ENCODE peak calls at places on chromosomes 16 and 17, in four cellular contexts. V is stomach, F is spleen, S is sigmoid colon. W is an unnamed sample.

GRCh38 chr16:8890549-8890921 is 8.4 kb downstream of the LITAFD start:
- DNase-seq in V (no peak), F (no peak), S (no peak), W (no peak)

GRCh38 chr16:69709456-69710084 is 16.8 kb downstream of the NQO1 start:
- DNase-seq in V (no peak), F (no peak), S (no peak), W (no peak)

GRCh38 chr17:81392909-81393654 is 2.2 kb upstream of the BAHCC1 start:
- DNase-seq in V (no peak), F (no peak), S (no peak), W (no peak)

GRCh38 chr17:50916026-50916707 is 50.0 kb upstream of the TOB1 start:
- DNase-seq in V (no peak), F (no peak), S (no peak), W (no peak)

GRCh38 chr17:309361-309888 is 43.2 kb downstream of the RPH3AL start:
- DNase-seq in V (no peak), F (peak), S (no peak), W (no peak)

GRCh38 chr16:73299349-73299748 is 251.4 kb upstream of the ZFHX3 start:
- DNase-seq in V (no peak), F (no peak), S (no peak), W (no peak)

GRCh38 chr16:54936086-54936978 is 5.7 kb downstream of the IRX5 start:
- DNase-seq in V (no peak), F (no peak), S (no peak), W (no peak)

GRCh38 chr16:4319454-4319853 is 3.6 kb downstream of the GLIS2 start:
- DNase-seq in V (peak), F (no peak), S (peak), W (no peak)

GRCh38 chr17:38451840-38452529 is 23.7 kb downstream of the ARHGAP23 start:
- DNase-seq in V (no peak), F (no peak), S (no peak), W (no peak)

GRCh38 chr16:29729116-29729521 is 16.7 kb downstream of the C16orf54 start:
- DNase-seq in V (no peak), F (no peak), S (no peak), W (no peak)

GRCh38 chr17:60802377-60802776 is 124.7 kb downstream of the BCAS3 start:
- DNase-seq in V (no peak), F (no peak), S (no peak), W (no peak)

GRCh38 chr17:79201119-79201518 is 126.5 kb downstream of the ENGASE start:
- DNase-seq in V (no peak), F (no peak), S (no peak), W (no peak)

GRCh38 chr16:3254309-3254708 is 2.1 kb downstream of the MEFV start:
- DNase-seq in V (no peak), F (no peak), S (no peak), W (no peak)

GRCh38 chr17:44210342-44211192 is 8.9 kb downstream of the UBTF start:
- DNase-seq in V (peak), F (peak), S (peak), W (no peak)

GRCh38 chr16:85757341-85757822 is 6.5 kb upstream of the C16orf74 start:
- DNase-seq in V (no peak), F (no peak), S (no peak), W (no peak)

GRCh38 chr17:40251576-40251975 is 32.5 kb downstream of the WIPF2 start:
- DNase-seq in V (no peak), F (no peak), S (peak), W (no peak)

GRCh38 chr16:67207116-67207856 is 8.4 kb downstream of the ELMO3 start:
- DNase-seq in V (no peak), F (no peak), S (no peak), W (no peak)

GRCh38 chr17:72792771-72793170 is 299.7 kb downstream of the SLC39A11 start:
- DNase-seq in V (no peak), F (no peak), S (no peak), W (no peak)

GRCh38 chr17:12789075-12789975 is at the start of gene ARHGAP44:
- DNase-seq in V (peak), F (peak), S (peak), W (no peak)

GRCh38 chr16:69798466-69798865 is 36.3 kb downstream of the WWP2 start:
- DNase-seq in V (no peak), F (no peak), S (no peak), W (no peak)

GRCh38 chr16:85398688-85399582 is 214.2 kb upstream of the GSE1 start:
- DNase-seq in V (no peak), F (peak), S (peak), W (no peak)

GRCh38 chr16:28180660-28181556 is 30.9 kb downstream of the XPO6 start:
- DNase-seq in V (no peak), F (no peak), S (no peak), W (no peak)

GRCh38 chr16:67780847-67781547 is 25.4 kb downstream of the RANBP10 start:
- DNase-seq in V (peak), F (no peak), S (no peak), W (no peak)

GRCh38 chr16:66287916-66288315 is 78.6 kb upstream of the CDH5 start:
- DNase-seq in V (no peak), F (no peak), S (peak), W (peak)

GRCh38 chr17:40906613-40907012 is 21.6 kb upstream of the KRT20 start:
- DNase-seq in V (no peak), F (no peak), S (no peak), W (no peak)

GRCh38 chr16:27795992-27796614 is 246.2 kb downstream of the KATNIP start:
- DNase-seq in V (peak), F (no peak), S (no peak), W (no peak)

GRCh38 chr16:46690281-46691178 is 1.1 kb downstream of the ORC6 start:
- DNase-seq in V (no peak), F (peak), S (no peak), W (no peak)

GRCh38 chr17:9324864-9325263 is 250.8 kb downstream of the STX8 start:
- DNase-seq in V (no peak), F (no peak), S (no peak), W (no peak)

GRCh38 chr16:68969338-68969737 is 126.0 kb downstream of the TANGO6 start:
- DNase-seq in V (no peak), F (no peak), S (no peak), W (no peak)

GRCh38 chr16:70757183-70757582 is 43.8 kb downstream of the VAC14 start:
- DNase-seq in V (no peak), F (peak), S (no peak), W (no peak)

DNA sequence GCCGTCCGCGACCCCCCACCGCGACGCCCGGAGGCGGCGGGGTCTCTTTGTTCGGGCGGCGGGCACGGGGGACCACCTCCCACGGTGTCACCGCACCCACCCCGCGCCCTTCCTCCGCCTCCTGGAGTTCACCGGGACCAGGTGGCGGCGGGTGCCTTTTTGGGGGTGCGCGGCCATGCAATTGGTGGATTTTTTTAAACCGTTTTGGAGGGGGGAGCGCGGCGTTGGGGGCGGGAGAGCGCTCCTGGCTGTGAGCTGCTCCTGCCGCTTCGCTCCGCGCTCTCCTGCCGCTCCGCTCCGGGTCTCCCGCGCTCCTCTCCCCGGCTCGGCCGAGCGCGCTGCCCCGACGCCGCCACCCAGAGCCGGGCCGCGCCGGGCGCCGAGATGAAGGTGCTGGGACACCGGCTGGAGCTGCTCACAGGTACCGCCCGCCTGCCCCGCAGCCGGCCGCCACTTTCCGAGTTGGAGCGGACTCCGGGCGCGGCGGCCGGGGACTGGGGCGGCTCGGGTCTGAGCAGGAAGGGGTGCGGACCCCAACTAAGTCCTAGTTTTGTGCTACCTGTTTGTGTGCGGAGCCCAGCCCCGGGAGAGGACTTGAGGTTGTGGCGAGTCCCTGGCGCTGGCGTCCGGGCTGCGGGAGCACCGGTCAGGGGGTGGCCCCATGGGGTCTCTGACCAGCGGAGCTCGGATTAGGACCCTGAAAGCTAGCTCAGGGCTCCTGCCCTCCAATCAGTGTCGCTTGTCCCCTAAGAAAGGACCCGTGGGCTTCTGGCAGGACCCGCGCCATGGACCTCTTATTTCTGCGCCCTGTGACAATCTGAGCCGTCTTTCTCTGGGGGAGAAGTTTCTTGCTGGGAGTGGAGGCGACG is 35.7 kb upstream of the NDRG4 start:
- DNase-seq in V (peak), F (peak), S (no peak), W (no peak)
- H3K4me3 ChIP-seq in V (peak), F (peak), S (peak), W (peak)

GRCh38 chr17:43020030-43020621 is 2.1 kb downstream of the VAT1 start:
- DNase-seq in V (no peak), F (no peak), S (no peak), W (no peak)

GRCh38 chr17:43024407-43025289 is at the start of gene RND2:
- DNase-seq in V (peak), F (peak), S (peak), W (peak)

GRCh38 chr17:43019418-43019817 is 2.8 kb downstream of the VAT1 start:
- DNase-seq in V (no peak), F (no peak), S (no peak), W (no peak)

GRCh38 chr17:43020789-43021738 is 1.1 kb downstream of the VAT1 start:
- DNase-seq in V (peak), F (peak), S (peak), W (peak)

GRCh38 chr17:43021739-43022512 is at the start of gene VAT1:
- DNase-seq in V (peak), F (peak), S (peak), W (no peak)
- TF ChIP-seq POLR2AphosphoS5 in V (no peak), F (peak), S (peak), W (peak)

GRCh38 chr17:4833178-4833940 is at the start of gene MINK1:
- DNase-seq in V (peak), F (peak), S (peak), W (no peak)
- TF ChIP-seq POLR2A in V (peak), F (no peak), S (peak), W (peak)

DNA sequence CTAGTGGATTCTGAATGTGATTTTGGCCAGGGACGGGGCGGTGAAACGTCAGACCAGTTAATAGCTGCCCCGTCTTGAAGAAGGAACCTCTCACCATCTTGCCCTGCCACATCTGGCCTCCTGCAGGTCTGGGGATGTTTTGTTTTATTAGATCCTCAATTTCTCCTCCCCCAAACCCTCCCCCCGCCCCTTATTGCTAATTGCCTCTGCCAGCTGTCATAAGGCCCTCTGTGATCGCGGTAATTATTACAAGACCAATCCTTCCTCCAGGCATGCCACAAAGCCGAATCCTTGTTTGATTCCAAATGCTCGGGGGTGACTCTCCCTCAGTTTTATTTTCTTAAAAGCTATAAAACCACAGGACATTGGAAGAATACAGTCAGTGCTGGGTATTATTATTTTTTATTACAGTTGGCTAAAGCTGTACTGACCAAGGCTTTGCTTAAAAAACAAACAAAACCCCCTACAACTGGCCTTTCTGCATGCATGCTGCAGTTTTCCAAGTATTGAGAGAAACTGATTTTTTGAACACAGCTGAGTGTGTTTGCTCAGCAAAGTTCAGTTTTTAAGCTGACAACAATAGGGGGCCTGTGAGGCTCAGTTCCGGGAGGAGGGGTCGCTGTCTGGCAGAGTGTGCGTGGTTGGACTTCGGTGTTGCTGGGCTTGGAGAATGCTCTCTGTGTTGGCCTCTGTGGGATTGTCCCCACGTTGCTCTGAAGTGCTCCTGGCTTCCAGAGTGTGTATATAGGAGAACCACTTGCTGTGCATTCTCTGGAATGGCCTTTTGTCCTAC is 1.7 kb downstream of the KSR1 start:
- DNase-seq in V (no peak), F (no peak), S (no peak), W (no peak)
- H3K4me3 ChIP-seq in V (peak), F (peak), S (peak), W (peak)

GRCh38 chr16:1335211-1335971 is 1.9 kb downstream of the BAIAP3 start:
- DNase-seq in V (no peak), F (no peak), S (no peak), W (no peak)
- TF ChIP-seq POLR2AphosphoS5 in V (no peak), F (no peak), S (no peak), W (no peak)

GRCh38 chr17:21551081-21551881 is 141.0 kb upstream of the KCNJ18 start:
- DNase-seq in V (peak), F (peak), S (peak), W (no peak)
- TF ChIP-seq POLR2A in V (no peak), F (no peak), S (peak), W (no peak)

GRCh38 chr16:23962001-23962400 is 126.2 kb downstream of the PRKCB start:
- DNase-seq in V (no peak), F (no peak), S (no peak), W (peak)
- H3K4me3 ChIP-seq in V (no peak), F (no peak), S (no peak), W (no peak)

GRCh38 chr17:64145751-64146417 is 15.9 kb upstream of the ERN1 start:
- DNase-seq in V (peak), F (peak), S (peak), W (no peak)

GRCh38 chr17:64148699-64149098 is 18.8 kb upstream of the ERN1 start:
- DNase-seq in V (peak), F (no peak), S (no peak), W (no peak)

GRCh38 chr17:64146418-64147109 is 16.6 kb upstream of the ERN1 start:
- DNase-seq in V (peak), F (peak), S (peak), W (peak)

GRCh38 chr17:64148017-64148631 is 18.2 kb upstream of the ERN1 start:
- DNase-seq in V (no peak), F (no peak), S (no peak), W (no peak)

GRCh38 chr17:64147110-64148016 is 17.4 kb upstream of the ERN1 start:
- DNase-seq in V (no peak), F (no peak), S (no peak), W (no peak)
- TF ChIP-seq POLR2AphosphoS5 in V (no peak), F (no peak), S (no peak), W (no peak)

DNA sequence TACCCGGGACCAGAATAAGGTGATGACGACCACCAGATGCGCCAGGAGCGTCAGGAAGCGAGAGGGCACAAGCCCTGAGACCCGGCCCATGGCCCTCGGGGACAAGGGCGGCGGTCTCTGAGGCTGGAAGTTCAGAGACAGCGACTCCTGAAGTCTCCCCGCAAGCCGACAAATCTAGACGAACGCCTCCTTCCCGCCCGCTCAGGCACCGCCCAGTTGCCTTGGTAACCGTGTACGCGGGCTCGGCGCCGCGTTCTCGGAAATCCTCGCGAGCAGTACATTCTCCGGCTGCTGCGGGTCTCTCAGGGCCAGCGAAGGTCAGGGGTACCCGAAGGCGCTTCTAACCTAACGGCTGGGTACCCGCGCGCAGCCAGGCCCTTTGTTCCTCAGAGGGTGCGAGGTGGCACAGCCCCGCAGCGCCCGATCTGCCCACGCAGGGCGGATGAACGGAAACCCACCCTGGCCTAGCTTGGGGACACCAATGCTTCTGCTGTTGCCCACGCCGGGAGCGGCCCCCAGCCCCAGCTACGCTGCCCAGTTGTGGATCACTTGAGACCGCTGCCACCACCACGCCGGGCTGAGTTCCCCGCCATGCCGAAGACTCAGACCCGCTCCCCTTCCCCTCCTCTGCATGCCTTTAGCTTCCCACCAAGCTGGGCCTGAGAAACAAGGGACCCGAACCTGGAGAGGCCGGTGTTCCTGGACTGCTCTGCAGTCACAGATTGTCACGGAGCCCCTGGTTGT is at the start of gene TMEM107:
- DNase-seq in V (peak), F (peak), S (peak), W (no peak)
- TF ChIP-seq POLR2A in V (no peak), F (no peak), S (peak), W (peak)

DNA sequence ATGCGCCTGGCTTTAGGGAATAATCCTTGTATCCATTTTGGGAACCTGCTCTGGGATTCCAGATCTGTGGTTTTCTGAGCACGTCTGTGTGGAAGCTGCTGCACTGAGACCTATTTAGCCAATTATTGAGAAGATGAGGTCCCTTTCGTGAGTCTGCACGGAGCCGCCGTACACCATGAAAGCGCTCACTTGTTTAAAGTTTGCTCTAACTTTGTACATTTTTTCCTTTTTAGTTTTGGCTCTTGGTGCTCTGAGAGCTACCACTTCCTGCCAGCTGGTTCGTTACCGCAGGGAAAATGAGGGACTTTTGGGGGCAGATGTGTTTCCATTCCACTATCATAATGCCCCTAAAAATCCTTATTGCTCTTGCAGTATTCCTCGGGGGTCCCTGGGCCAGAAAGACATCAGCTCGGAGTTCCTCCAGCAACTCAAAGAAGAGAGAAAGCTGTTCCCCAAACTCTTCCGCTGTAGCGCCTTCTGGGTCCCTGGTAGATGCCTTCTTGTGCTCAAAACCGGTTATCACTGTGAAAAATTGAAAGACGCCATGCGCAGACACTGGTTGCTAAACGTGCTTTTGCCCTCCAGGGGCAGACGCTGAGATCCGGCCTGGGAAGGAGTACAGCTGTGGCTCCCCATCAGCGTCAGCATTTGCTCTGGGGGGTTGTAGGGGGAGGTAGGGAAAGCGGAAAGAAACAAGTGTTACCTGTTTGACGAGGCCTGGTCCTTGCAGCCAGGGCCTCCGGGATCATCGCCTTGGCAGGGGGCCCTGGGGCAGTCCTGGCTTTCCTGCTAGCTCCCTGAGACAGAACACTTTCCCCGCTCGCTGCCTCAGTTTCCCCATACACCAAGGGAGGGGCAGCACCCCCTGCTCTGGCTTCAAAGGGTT is 238.1 kb downstream of the MRTFB start:
- DNase-seq in V (peak), F (peak), S (no peak), W (no peak)
- H3K4me3 ChIP-seq in V (peak), F (peak), S (peak), W (no peak)

W was measured in vagina.